ENCODE peak calls at places on chromosomes 13 and 19, in four cellular contexts. U, C, Y and R are unnamed samples.

GRCh38 chr19:722553-723101 is 13.9 kb downstream of the PALM start:
- DNase-seq in C (no peak), Y (no peak), U (no peak), R (peak; percentile 78)

GRCh38 chr13:85377783-85378182 is 421.4 kb downstream of the SLITRK6 start:
- DNase-seq in Y (no peak), C (no peak), U (no peak), R (no peak)

GRCh38 chr13:107964356-107964755 is 251.0 kb downstream of the LIG4 start:
- DNase-seq in C (no peak), U (no peak), Y (no peak), R (no peak)

GRCh38 chr19:1019980-1020867 is 699 bp downstream of the TMEM259 start:
- DNase-seq in C (no peak), U (peak; percentile 67), Y (no peak), R (peak; percentile 59)

GRCh38 chr19:51274037-51274370 is 23.1 kb downstream of the SIGLECL1 start:
- DNase-seq in U (no peak), Y (no peak), C (no peak), R (no peak)

GRCh38 chr19:35299523-35300339 is 7.8 kb downstream of the MAG start:
- DNase-seq in C (no peak), Y (no peak), U (peak; percentile 99), R (no peak)

GRCh38 chr13:96573563-96573962 is 420.7 kb downstream of the OXGR1 start:
- DNase-seq in U (no peak), C (no peak), Y (no peak), R (no peak)

GRCh38 chr19:46349311-46349993 is 2.6 kb downstream of the PPP5C start:
- DNase-seq in C (no peak), U (no peak), Y (no peak), R (peak; percentile 43)

GRCh38 chr13:67148219-67148583 is 81.9 kb downstream of the PCDH9 start:
- DNase-seq in C (peak; percentile 68), U (no peak), Y (peak; percentile 6), R (no peak)

GRCh38 chr13:51243227-51243626 is 21.0 kb downstream of the FAM124A start:
- DNase-seq in C (no peak), Y (no peak), U (no peak), R (no peak)

GRCh38 chr13:51246005-51246404 is 23.8 kb downstream of the FAM124A start:
- DNase-seq in Y (no peak), C (no peak), U (no peak), R (no peak)

GRCh38 chr13:51245583-51245982 is 23.4 kb downstream of the FAM124A start:
- DNase-seq in Y (no peak), C (no peak), U (no peak), R (no peak)

GRCh38 chr13:51243832-51244231 is 21.6 kb downstream of the FAM124A start:
- DNase-seq in Y (no peak), U (no peak), C (no peak), R (no peak)

DNA sequence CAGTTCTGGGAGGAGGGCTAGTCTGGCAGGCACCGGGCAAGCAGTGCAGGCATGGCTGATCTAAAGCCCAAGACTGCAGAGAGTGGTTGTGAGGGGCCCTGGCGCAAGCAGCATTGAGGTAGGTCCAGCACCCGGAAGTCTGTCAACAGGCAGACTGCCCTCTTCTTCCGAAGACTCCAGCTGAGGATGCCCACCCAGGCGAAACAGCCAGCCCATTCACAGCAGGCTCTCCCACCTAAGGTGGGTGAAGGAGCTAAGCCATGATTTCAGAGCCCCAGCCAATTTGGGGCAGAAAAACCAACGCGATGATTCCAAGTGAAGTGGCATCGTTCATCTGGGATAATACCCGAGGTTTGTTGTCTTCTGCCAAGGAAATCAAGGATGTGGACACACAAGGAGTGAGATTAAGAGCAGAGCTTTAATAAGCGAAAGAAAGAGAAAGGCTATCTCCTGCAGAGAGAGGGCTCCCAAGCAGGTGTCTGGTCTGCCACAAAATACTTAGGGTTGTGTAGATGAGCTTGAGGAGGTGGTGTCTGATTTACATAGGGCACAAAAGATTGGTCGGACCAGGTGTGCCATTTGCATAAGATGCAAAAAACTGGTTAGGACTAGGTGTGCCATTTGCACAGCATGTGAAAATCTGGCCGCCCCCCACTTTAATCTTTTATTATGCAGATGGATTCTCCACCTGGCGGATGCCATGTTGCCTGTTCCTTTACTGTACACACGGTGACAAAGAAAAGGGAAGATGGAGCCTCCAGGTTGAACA is 22.6 kb downstream of the FAM124A start:
- DNase-seq in Y (no peak), U (no peak), C (no peak), R (peak; percentile 53)
- H3K27ac ChIP-seq in Y (no peak overlapping the region), U (no peak overlapping the region), C (no peak overlapping the region), R (no peak overlapping the region)

DNA sequence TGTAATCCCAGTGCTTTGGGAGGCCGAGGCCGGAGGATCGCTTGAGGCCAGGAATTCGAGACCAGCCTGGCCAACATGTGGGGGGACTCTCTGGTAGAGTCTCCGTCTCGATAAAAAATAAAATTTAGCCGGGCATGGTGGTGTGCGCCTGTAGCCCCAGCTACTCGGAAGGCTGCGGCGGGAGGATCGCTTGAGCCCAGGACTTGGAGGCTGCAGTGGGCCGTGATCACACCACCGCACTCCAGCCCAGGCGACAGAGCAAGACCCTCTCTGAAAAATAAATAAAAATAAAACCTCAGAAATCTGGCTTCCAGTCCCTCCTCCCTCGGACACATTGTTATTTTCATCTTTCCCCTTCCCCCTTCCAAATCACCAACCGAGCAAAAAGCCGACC is 332 bp downstream of the IRGQ start:
- DNase-seq in Y (no peak), U (no peak), C (no peak), R (no peak)
- H3K36me3 ChIP-seq in Y (peaks cover 29% of the 10 kb centered on the region), U (peaks cover 45% of the 10 kb centered on the region), C (peaks cover 37% of the 10 kb centered on the region), R (peaks cover 57% of the 10 kb centered on the region)

DNA sequence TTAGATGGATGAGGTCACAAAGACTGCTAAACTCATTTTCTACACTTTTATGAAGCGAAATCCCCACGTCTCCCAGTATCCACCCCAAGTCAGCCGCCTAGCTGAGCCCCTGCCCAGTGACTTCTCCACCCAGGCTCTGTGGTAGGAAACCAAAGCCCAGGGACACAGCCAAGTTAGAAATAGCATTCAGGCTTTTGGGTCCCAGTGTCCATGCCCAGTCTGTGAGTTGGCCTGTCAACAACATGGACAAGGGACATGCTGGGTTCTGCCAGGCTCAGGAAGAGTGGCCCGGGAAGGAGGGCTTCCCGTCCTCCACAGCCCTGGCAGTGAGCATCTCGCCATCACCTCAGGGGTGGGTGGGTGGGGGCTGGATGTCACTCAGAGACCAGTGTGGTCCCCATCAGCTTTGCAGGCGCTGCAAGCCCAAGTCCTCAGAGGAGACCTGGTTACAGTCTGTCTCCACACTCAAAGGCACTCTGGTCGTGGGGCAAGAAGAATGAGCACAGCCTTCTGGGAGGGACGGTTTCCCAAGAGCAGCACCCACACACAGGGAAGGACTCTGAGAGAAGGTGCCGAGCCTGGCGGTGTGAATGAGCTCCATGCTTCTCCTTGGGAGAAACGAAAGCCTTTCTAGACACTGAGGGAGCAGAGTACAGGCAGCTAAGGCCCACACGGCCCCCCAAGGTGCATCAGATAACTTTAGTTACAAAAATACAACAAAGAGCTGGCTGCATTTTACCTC is 473.8 kb downstream of the FOXO1 start:
- DNase-seq in U (no peak), Y (no peak), C (no peak), R (no peak)
- H3K27ac ChIP-seq in U (no peak overlapping the region), Y (no peak overlapping the region), C (no peak overlapping the region), R (peak overlapping the region; percentile 80)

DNA sequence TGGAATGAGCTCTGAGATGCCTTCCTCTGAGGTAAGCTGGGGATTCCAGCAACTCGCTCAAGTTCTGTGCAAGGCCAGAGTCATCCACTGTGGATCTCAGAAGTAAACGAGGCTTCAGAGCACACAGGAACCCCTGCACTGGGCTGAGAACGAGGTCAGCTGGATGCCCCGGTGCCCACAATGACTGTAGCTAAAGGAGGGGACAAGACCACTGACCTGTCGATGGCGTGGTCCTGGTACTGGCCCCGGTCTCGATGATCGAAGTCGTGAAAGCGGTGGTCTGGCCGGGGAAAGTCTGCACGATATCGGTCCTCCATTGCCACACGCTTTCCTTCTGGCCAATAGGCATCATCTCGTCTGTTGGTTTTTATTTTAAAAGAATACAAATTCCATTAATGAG is 24.8 kb upstream of the TINCR start:
- DNase-seq in U (no peak), Y (no peak), C (no peak), R (no peak)
- H3K36me3 ChIP-seq in U (peaks cover 98% of the 10 kb centered on the region), Y (peaks cover 91% of the 10 kb centered on the region), C (peaks cover 89% of the 10 kb centered on the region), R (peaks cover 100% of the 10 kb centered on the region)

DNA sequence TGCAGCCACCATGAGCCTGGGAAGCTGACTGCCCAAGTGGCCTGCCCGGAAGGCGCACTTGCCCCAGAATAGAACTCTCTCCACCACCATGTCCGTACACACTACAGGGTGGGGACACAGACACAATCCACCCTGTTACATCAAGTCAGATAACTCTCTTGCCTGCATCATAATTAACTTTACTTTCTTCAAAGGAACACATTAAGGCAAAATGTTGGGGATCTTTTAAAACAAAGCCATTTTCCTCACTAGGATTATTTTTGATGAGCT is 23.3 kb upstream of the VSTM2B start:
- DNase-seq in U (no peak), Y (no peak), C (no peak), R (no peak)
- H3K27ac ChIP-seq in U (no peak overlapping the region), Y (no peak overlapping the region), C (no peak overlapping the region), R (no peak overlapping the region)

GRCh38 chr19:11324079-11324661 is 15.3 kb downstream of the RAB3D start:
- DNase-seq in C (peak; percentile 94), U (no peak), Y (peak; percentile 65), R (peak; percentile 85)
- H3K36me3 ChIP-seq in C (peaks cover 7% of the 10 kb centered on the region), U (no peaks in the 10 kb centered on the region), Y (no peaks in the 10 kb centered on the region), R (peaks cover 45% of the 10 kb centered on the region)

DNA sequence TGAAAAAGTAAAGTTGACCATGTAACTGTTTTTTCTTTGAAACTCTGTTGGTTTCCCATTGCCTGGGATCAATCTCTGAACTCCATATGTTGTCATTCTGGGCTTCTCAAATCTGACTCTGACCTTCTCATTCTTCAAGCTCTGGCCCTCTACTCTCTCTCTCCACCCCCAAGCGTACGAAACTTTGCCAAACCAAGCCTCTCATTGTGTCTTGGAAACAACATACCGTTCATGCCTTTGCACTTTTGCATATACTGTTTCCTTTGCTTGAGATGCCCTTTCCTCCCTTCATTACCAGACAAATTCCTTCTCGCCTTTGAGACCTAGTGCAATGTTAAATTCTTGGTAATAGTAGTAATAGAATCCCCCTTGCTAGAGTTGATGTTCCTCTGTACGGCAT is 113.7 kb downstream of the OLFM4 start:
- DNase-seq in Y (no peak), U (no peak), C (peak; percentile 30), R (no peak)
- H3K27ac ChIP-seq in Y (no peak overlapping the region), U (no peak overlapping the region), C (no peak overlapping the region), R (no peak overlapping the region)